ENCODE peak calls at places on chromosomes 11 and 22, in four cellular contexts. O is HAP-1, F is left ventricle myocardium inferior, T is kidney. P is an unnamed sample. For H3K36me3 and H3K9me3, the result is how much of the 10 kb centered on the place peaks cover.

GRCh38 chr11:122229611-122230386 is 113.8 kb upstream of the BLID start:
- DNase-seq in O (no peak), F (no peak), T (no peak), P (peak)

GRCh38 chr11:126115253-126115540 is 52.5 kb upstream of the CDON start:
- DNase-seq in O (no peak), F (peak), T (peak), P (no peak)

GRCh38 chr11:120581317-120581716 is 69.8 kb downstream of the GRIK4 start:
- DNase-seq in O (no peak), F (no peak), T (no peak), P (no peak)

GRCh38 chr22:40263191-40263590 is 83.1 kb upstream of the ADSL start:
- DNase-seq in O (no peak), F (no peak), T (peak), P (no peak)

GRCh38 chr11:16815047-16815767 is 76.8 kb downstream of the C11orf58 start:
- DNase-seq in O (no peak), F (peak), T (no peak), P (no peak)

GRCh38 chr11:119532551-119532950 is 109.6 kb upstream of the THY1 start:
- DNase-seq in O (no peak), F (no peak), T (peak), P (no peak)

GRCh38 chr11:67387518-67387917 is 4.3 kb upstream of the RAD9A start:
- DNase-seq in O (no peak), F (no peak), T (no peak), P (no peak)

GRCh38 chr22:27752771-27753170 is 48.8 kb downstream of the MN1 start:
- DNase-seq in O (no peak), F (peak), T (no peak), P (no peak)

GRCh38 chr11:110249066-110249465 is 47.3 kb downstream of the RDX start:
- DNase-seq in O (no peak), F (no peak), T (no peak), P (no peak)

GRCh38 chr22:33049125-33049729 is 9.0 kb downstream of the SYN3 start:
- DNase-seq in O (peak), F (peak), T (peak), P (peak)

GRCh38 chr22:44574057-44574456 is 76.0 kb upstream of the RTL6 start:
- DNase-seq in O (no peak), F (no peak), T (no peak), P (no peak)

GRCh38 chr11:8066911-8067455 is 14.0 kb upstream of the TUB start:
- DNase-seq in O (no peak), F (peak), T (no peak), P (no peak)

GRCh38 chr11:12263141-12263693 is 114.2 kb upstream of the PARVA start:
- DNase-seq in O (no peak), F (no peak), T (no peak), P (no peak)
- H3K36me3 ChIP-seq in O (under half), F (under half), T (under half), P (under half)

DNA sequence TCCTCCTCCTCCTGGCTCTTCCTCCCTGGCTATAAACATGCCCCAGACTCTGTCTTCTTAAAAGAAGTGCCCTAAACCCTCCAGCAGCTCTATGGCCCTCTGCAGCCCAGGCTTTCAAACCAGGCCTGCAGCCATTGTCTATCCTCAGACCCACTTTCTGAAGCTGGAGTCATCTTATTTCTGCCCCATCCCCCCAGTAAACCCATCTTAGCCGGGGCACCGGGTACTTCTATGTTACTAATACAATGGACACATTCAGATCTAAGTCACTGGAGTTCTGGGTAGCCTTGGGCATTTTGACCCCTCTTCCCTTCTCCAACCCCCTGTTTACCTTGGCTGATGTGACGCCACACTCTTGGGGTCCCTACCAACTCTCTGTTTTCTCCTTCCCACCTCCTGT is 29.7 kb upstream of the CACNG2 start:
- DNase-seq in O (no peak), F (no peak), T (no peak), P (no peak)
- H3K9me3 ChIP-seq in O (under half), F (under half), T (under half), P (under half)

GRCh38 chr11:723120-723883 is 17.3 kb downstream of the EPS8L2 start:
- DNase-seq in O (no peak), F (no peak), T (no peak), P (peak)
- H3K36me3 ChIP-seq in O (under half), F (under half), T (under half), P (under half)

DNA sequence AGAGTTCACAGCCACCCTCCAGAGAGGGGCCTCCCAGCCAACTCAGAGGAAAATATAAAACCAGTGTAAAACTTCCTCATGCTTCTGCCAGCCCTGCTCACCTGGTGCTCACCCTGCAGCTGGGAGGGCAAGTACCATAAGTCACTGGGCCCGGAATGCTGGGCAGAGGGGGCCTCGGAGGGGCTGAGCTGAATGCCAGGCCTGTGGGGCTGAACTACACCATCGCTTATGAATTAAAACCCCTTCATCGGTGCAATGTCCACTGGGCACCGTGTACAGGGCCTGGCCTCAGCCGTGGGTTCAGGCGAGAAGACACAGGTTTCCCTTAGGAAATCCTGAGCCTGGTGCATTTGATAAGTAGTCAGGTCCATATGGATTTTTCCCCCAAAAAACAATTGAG is 828.6 kb downstream of the TBC1D22A start:
- DNase-seq in O (no peak), F (no peak), T (no peak), P (no peak)
- H3K9me3 ChIP-seq in O (under half), F (under half), T (under half), P (under half)

GRCh38 chr11:76793834-76794291 is 10.7 kb downstream of the TSKU start:
- DNase-seq in O (no peak), F (no peak), T (no peak), P (no peak)
- H3K36me3 ChIP-seq in O (under half), F (under half), T (under half), P (under half)

GRCh38 chr11:114604179-114604813 is 8.7 kb upstream of the NXPE4 start:
- DNase-seq in O (no peak), F (no peak), T (no peak), P (no peak)
- H3K9me3 ChIP-seq in O (under half), F (under half), T (under half), P (under half)

GRCh38 chr11:43397251-43397650 is 38.5 kb downstream of the TTC17 start:
- DNase-seq in O (no peak), F (no peak), T (no peak), P (no peak)
- H3K36me3 ChIP-seq in O (half or more), F (half or more), T (under half), P (under half)

DNA sequence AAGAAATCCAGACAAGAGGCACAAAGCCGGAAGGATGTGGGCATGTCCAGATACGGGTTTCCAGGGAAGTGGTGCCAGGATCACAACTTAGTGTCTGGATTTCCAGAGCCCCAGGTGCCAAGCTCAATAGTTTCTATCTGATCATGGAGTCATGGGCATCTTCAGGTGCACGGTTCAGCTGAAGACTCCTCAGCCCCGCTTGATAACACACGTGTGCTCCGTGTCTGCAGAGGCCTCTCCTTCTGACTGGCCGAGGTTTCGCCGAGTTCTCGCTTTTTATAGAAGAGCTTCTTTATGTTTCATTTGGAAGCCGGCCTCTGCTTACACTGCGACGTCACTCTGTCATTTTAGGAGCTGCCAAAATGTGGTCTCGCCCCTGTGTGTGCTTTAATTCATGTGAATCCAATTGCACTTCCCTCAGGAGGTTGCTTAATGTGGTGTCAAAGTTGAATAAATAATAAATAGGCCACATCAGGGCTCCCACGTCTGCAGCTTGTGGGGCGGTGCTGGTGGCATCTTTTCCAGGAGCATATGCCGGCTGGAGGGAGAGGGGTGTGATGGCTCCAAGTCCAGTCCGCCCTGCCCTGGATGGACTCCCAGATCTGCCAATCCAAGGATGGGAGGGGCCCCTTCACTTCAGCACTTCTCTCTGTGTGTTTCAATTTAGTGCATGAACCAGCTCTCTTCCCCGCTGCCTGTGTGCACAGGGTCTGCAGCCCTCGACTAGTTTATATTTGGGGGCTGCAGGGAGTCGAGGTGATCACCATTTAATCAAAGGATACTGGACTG is 1410.8 kb downstream of the TBC1D22A start:
- DNase-seq in O (no peak), F (no peak), T (no peak), P (no peak)
- H3K9me3 ChIP-seq in O (under half), F (under half), T (under half), P (under half)

GRCh38 chr22:29511126-29511854 is 31.3 kb downstream of the NEFH start:
- DNase-seq in O (no peak), F (no peak), T (no peak), P (no peak)

GRCh38 chr22:29509815-29510214 is 29.8 kb downstream of the NEFH start:
- DNase-seq in O (no peak), F (no peak), T (no peak), P (no peak)

GRCh38 chr22:29509298-29509697 is 29.3 kb downstream of the NEFH start:
- DNase-seq in O (no peak), F (no peak), T (no peak), P (no peak)

GRCh38 chr22:29510542-29510941 is 30.5 kb downstream of the NEFH start:
- DNase-seq in O (no peak), F (no peak), T (no peak), P (no peak)

DNA sequence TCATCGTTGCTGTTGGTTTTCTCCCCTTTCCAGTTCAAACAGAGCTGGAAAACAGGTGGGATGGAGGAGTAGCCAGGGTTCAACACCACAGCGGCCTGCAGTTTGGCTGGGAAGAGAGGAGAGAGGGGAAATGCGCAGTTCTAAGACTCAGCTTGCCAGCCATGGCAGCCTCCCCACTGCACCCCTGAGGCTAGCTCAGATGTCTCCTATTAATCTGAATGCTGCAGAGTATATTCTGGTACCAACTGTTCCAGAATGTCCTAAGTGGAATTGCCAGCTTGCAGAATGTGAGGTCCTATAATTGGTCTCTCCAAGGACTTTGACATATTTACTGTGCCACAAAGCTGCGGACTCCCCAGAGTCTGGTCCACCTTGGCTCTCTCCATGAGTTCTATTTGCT is 32.0 kb downstream of the NEFH start:
- DNase-seq in O (no peak), F (no peak), T (no peak), P (no peak)
- H3K36me3 ChIP-seq in O (half or more), F (half or more), T (under half), P (under half)

GRCh38 chr22:48842583-48842945 is 985.1 kb downstream of the BRD1 start:
- DNase-seq in O (no peak), F (no peak), T (peak), P (no peak)
- H3K9me3 ChIP-seq in O (under half), F (under half), T (under half), P (under half)

P was measured in neural progenitor cell.